ENCODE peak calls at places on chromosomes 3 and 15, in ten cellular contexts. One of them, this sample, is unnamed.

GRCh38 chr3:129276385-129276784 is 2.3 kb upstream of the HMCES start:
- DNase-seq in aorta: no peak
- DNase-seq in fibroblast of lung: no peak
- DNase-seq in dorsolateral prefrontal cortex: no peak
- DNase-seq in cardiac fibroblast: no peak
- DNase-seq in left cardiac atrium: no peak
- DNase-seq in skeletal muscle cell: no peak
- DNase-seq in psoas muscle: no peak
- DNase-seq in EL: no peak
- DNase-seq in effector CD4-positive, alpha-beta T cell: no peak
- DNase-seq in this sample: no peak

GRCh38 chr3:177124882-177125281 is 72.4 kb downstream of the TBL1XR1 start:
- DNase-seq in effector CD4-positive, alpha-beta T cell: no peak
- DNase-seq in EL: no peak
- DNase-seq in dorsolateral prefrontal cortex: no peak
- DNase-seq in fibroblast of lung: peak
- DNase-seq in skeletal muscle cell: no peak
- DNase-seq in cardiac fibroblast: peak
- DNase-seq in left cardiac atrium: no peak
- DNase-seq in aorta: no peak
- DNase-seq in psoas muscle: no peak
- DNase-seq in this sample: no peak

GRCh38 chr3:32147935-32148334 is 41.5 kb downstream of the GPD1L start:
- DNase-seq in psoas muscle: no peak
- DNase-seq in effector CD4-positive, alpha-beta T cell: no peak
- DNase-seq in aorta: no peak
- DNase-seq in fibroblast of lung: peak
- DNase-seq in EL: peak
- DNase-seq in dorsolateral prefrontal cortex: no peak
- DNase-seq in skeletal muscle cell: no peak
- DNase-seq in cardiac fibroblast: no peak
- DNase-seq in left cardiac atrium: no peak
- DNase-seq in this sample: peak

GRCh38 chr3:109132801-109133473 is 3.6 kb upstream of the C3orf85 start:
- DNase-seq in skeletal muscle cell: no peak
- DNase-seq in effector CD4-positive, alpha-beta T cell: no peak
- DNase-seq in psoas muscle: no peak
- DNase-seq in left cardiac atrium: no peak
- DNase-seq in cardiac fibroblast: no peak
- DNase-seq in dorsolateral prefrontal cortex: no peak
- DNase-seq in fibroblast of lung: peak
- DNase-seq in EL: peak
- DNase-seq in aorta: no peak
- DNase-seq in this sample: no peak

GRCh38 chr3:16476636-16477035 is 36.9 kb downstream of the RFTN1 start:
- DNase-seq in EL: peak
- DNase-seq in fibroblast of lung: peak
- DNase-seq in aorta: no peak
- DNase-seq in left cardiac atrium: no peak
- DNase-seq in dorsolateral prefrontal cortex: no peak
- DNase-seq in cardiac fibroblast: peak
- DNase-seq in effector CD4-positive, alpha-beta T cell: no peak
- DNase-seq in skeletal muscle cell: peak
- DNase-seq in psoas muscle: no peak
- DNase-seq in this sample: no peak

GRCh38 chr3:63279000-63279366 is 875 bp downstream of the SYNPR start:
- DNase-seq in EL: no peak
- DNase-seq in cardiac fibroblast: no peak
- DNase-seq in skeletal muscle cell: no peak
- DNase-seq in effector CD4-positive, alpha-beta T cell: no peak
- DNase-seq in dorsolateral prefrontal cortex: no peak
- DNase-seq in fibroblast of lung: no peak
- DNase-seq in left cardiac atrium: no peak
- DNase-seq in psoas muscle: no peak
- DNase-seq in aorta: no peak
- DNase-seq in this sample: peak

GRCh38 chr15:46900992-46901391 is 816.3 kb upstream of the SEMA6D start:
- DNase-seq in left cardiac atrium: no peak
- DNase-seq in cardiac fibroblast: peak
- DNase-seq in dorsolateral prefrontal cortex: no peak
- DNase-seq in skeletal muscle cell: no peak
- DNase-seq in fibroblast of lung: no peak
- DNase-seq in psoas muscle: no peak
- DNase-seq in effector CD4-positive, alpha-beta T cell: no peak
- DNase-seq in EL: no peak
- DNase-seq in aorta: no peak
- DNase-seq in this sample: no peak

GRCh38 chr3:144394052-144394451 is 422.4 kb downstream of the DIPK2A start:
- DNase-seq in dorsolateral prefrontal cortex: no peak
- DNase-seq in cardiac fibroblast: peak
- DNase-seq in effector CD4-positive, alpha-beta T cell: no peak
- DNase-seq in skeletal muscle cell: no peak
- DNase-seq in EL: peak
- DNase-seq in fibroblast of lung: peak
- DNase-seq in psoas muscle: no peak
- DNase-seq in left cardiac atrium: no peak
- DNase-seq in aorta: no peak
- DNase-seq in this sample: no peak

GRCh38 chr3:39447637-39448483 is 19.6 kb upstream of the MOBP start:
- DNase-seq in aorta: peak
- DNase-seq in psoas muscle: no peak
- DNase-seq in skeletal muscle cell: peak
- DNase-seq in cardiac fibroblast: peak
- DNase-seq in effector CD4-positive, alpha-beta T cell: peak
- DNase-seq in fibroblast of lung: peak
- DNase-seq in EL: peak
- DNase-seq in left cardiac atrium: peak
- DNase-seq in dorsolateral prefrontal cortex: peak
- DNase-seq in this sample: peak

GRCh38 chr3:2772803-2773202 is 337.4 kb downstream of the IL5RA start:
- DNase-seq in cardiac fibroblast: no peak
- DNase-seq in aorta: no peak
- DNase-seq in effector CD4-positive, alpha-beta T cell: no peak
- DNase-seq in fibroblast of lung: no peak
- DNase-seq in dorsolateral prefrontal cortex: no peak
- DNase-seq in psoas muscle: no peak
- DNase-seq in EL: no peak
- DNase-seq in skeletal muscle cell: no peak
- DNase-seq in left cardiac atrium: no peak
- DNase-seq in this sample: no peak

GRCh38 chr3:188956839-188957489 is 214.8 kb upstream of the TPRG1 start:
- DNase-seq in EL: peak
- DNase-seq in cardiac fibroblast: peak
- DNase-seq in left cardiac atrium: no peak
- DNase-seq in effector CD4-positive, alpha-beta T cell: no peak
- DNase-seq in aorta: no peak
- DNase-seq in fibroblast of lung: peak
- DNase-seq in psoas muscle: no peak
- DNase-seq in skeletal muscle cell: no peak
- DNase-seq in dorsolateral prefrontal cortex: no peak
- DNase-seq in this sample: no peak

GRCh38 chr3:32480596-32480995 is 22.1 kb downstream of the CMTM6 start:
- DNase-seq in fibroblast of lung: peak
- DNase-seq in EL: peak
- DNase-seq in psoas muscle: no peak
- DNase-seq in skeletal muscle cell: no peak
- DNase-seq in aorta: no peak
- DNase-seq in cardiac fibroblast: peak
- DNase-seq in left cardiac atrium: no peak
- DNase-seq in effector CD4-positive, alpha-beta T cell: no peak
- DNase-seq in dorsolateral prefrontal cortex: no peak
- DNase-seq in this sample: no peak

GRCh38 chr3:188947983-188948657 is 223.7 kb upstream of the TPRG1 start:
- DNase-seq in effector CD4-positive, alpha-beta T cell: no peak
- DNase-seq in skeletal muscle cell: peak
- DNase-seq in cardiac fibroblast: peak
- DNase-seq in fibroblast of lung: peak
- DNase-seq in dorsolateral prefrontal cortex: peak
- DNase-seq in psoas muscle: peak
- DNase-seq in EL: peak
- DNase-seq in aorta: peak
- DNase-seq in left cardiac atrium: peak
- DNase-seq in this sample: peak

GRCh38 chr3:121758727-121759450 is 9.3 kb upstream of the GOLGB1 start:
- DNase-seq in fibroblast of lung: no peak
- DNase-seq in cardiac fibroblast: no peak
- DNase-seq in EL: no peak
- DNase-seq in effector CD4-positive, alpha-beta T cell: no peak
- DNase-seq in skeletal muscle cell: no peak
- DNase-seq in aorta: no peak
- DNase-seq in psoas muscle: no peak
- DNase-seq in left cardiac atrium: no peak
- DNase-seq in dorsolateral prefrontal cortex: no peak
- DNase-seq in this sample: no peak

GRCh38 chr3:2765002-2765579 is 345.1 kb downstream of the IL5RA start:
- DNase-seq in psoas muscle: no peak
- DNase-seq in cardiac fibroblast: no peak
- DNase-seq in aorta: no peak
- DNase-seq in left cardiac atrium: no peak
- DNase-seq in fibroblast of lung: no peak
- DNase-seq in skeletal muscle cell: no peak
- DNase-seq in dorsolateral prefrontal cortex: no peak
- DNase-seq in EL: no peak
- DNase-seq in effector CD4-positive, alpha-beta T cell: no peak
- DNase-seq in this sample: peak

GRCh38 chr3:28247286-28247685 is 5.9 kb downstream of the CMC1 start:
- DNase-seq in aorta: no peak
- DNase-seq in fibroblast of lung: no peak
- DNase-seq in psoas muscle: no peak
- DNase-seq in dorsolateral prefrontal cortex: no peak
- DNase-seq in cardiac fibroblast: no peak
- DNase-seq in effector CD4-positive, alpha-beta T cell: no peak
- DNase-seq in EL: no peak
- DNase-seq in skeletal muscle cell: no peak
- DNase-seq in left cardiac atrium: no peak
- DNase-seq in this sample: no peak

GRCh38 chr15:75843618-75844610 is 667 bp downstream of the UBE2Q2 start:
- DNase-seq in skeletal muscle cell: no peak
- DNase-seq in left cardiac atrium: peak
- DNase-seq in effector CD4-positive, alpha-beta T cell: peak
- DNase-seq in aorta: peak
- DNase-seq in cardiac fibroblast: peak
- DNase-seq in psoas muscle: peak
- DNase-seq in dorsolateral prefrontal cortex: peak
- DNase-seq in fibroblast of lung: peak
- DNase-seq in EL: peak
- DNase-seq in this sample: peak

GRCh38 chr3:122745365-122746021 is 48.1 kb downstream of the HSPBAP1 start:
- DNase-seq in dorsolateral prefrontal cortex: no peak
- DNase-seq in cardiac fibroblast: peak
- DNase-seq in effector CD4-positive, alpha-beta T cell: no peak
- DNase-seq in left cardiac atrium: no peak
- DNase-seq in EL: peak
- DNase-seq in psoas muscle: no peak
- DNase-seq in aorta: no peak
- DNase-seq in skeletal muscle cell: peak
- DNase-seq in fibroblast of lung: peak
- DNase-seq in this sample: no peak

GRCh38 chr3:126545544-126545943 is 13.2 kb downstream of the C3orf22 start:
- DNase-seq in left cardiac atrium: peak
- DNase-seq in EL: no peak
- DNase-seq in effector CD4-positive, alpha-beta T cell: no peak
- DNase-seq in dorsolateral prefrontal cortex: peak
- DNase-seq in psoas muscle: no peak
- DNase-seq in fibroblast of lung: no peak
- DNase-seq in skeletal muscle cell: no peak
- DNase-seq in cardiac fibroblast: no peak
- DNase-seq in aorta: no peak
- DNase-seq in this sample: peak

GRCh38 chr3:53402323-53402722 is 55.0 kb upstream of the DCP1A start:
- DNase-seq in skeletal muscle cell: no peak
- DNase-seq in psoas muscle: no peak
- DNase-seq in cardiac fibroblast: no peak
- DNase-seq in dorsolateral prefrontal cortex: no peak
- DNase-seq in effector CD4-positive, alpha-beta T cell: no peak
- DNase-seq in EL: no peak
- DNase-seq in fibroblast of lung: no peak
- DNase-seq in aorta: no peak
- DNase-seq in left cardiac atrium: no peak
- DNase-seq in this sample: no peak

GRCh38 chr15:42137461-42138261 is 18.8 kb downstream of the PLA2G4F start:
- DNase-seq in aorta: peak
- DNase-seq in dorsolateral prefrontal cortex: peak
- DNase-seq in psoas muscle: no peak
- DNase-seq in EL: peak
- DNase-seq in cardiac fibroblast: peak
- DNase-seq in fibroblast of lung: peak
- DNase-seq in effector CD4-positive, alpha-beta T cell: no peak
- DNase-seq in left cardiac atrium: no peak
- DNase-seq in skeletal muscle cell: peak
- DNase-seq in this sample: peak

GRCh38 chr3:34882764-34883163 is 756.6 kb upstream of the ARPP21 start:
- DNase-seq in aorta: no peak
- DNase-seq in skeletal muscle cell: no peak
- DNase-seq in EL: no peak
- DNase-seq in cardiac fibroblast: peak
- DNase-seq in fibroblast of lung: no peak
- DNase-seq in left cardiac atrium: no peak
- DNase-seq in dorsolateral prefrontal cortex: no peak
- DNase-seq in effector CD4-positive, alpha-beta T cell: no peak
- DNase-seq in psoas muscle: no peak
- DNase-seq in this sample: no peak

GRCh38 chr3:188578579-188579363 is 424.8 kb downstream of the LPP start:
- DNase-seq in left cardiac atrium: peak
- DNase-seq in fibroblast of lung: peak
- DNase-seq in dorsolateral prefrontal cortex: no peak
- DNase-seq in aorta: peak
- DNase-seq in effector CD4-positive, alpha-beta T cell: no peak
- DNase-seq in cardiac fibroblast: peak
- DNase-seq in psoas muscle: peak
- DNase-seq in EL: peak
- DNase-seq in skeletal muscle cell: peak
- DNase-seq in this sample: no peak

GRCh38 chr3:54427951-54428871 is 305.9 kb downstream of the CACNA2D3 start:
- DNase-seq in cardiac fibroblast: peak
- DNase-seq in effector CD4-positive, alpha-beta T cell: no peak
- DNase-seq in left cardiac atrium: no peak
- DNase-seq in dorsolateral prefrontal cortex: peak
- DNase-seq in aorta: no peak
- DNase-seq in fibroblast of lung: peak
- DNase-seq in skeletal muscle cell: peak
- DNase-seq in psoas muscle: peak
- DNase-seq in EL: peak
- DNase-seq in this sample: peak

GRCh38 chr3:58998476-58999117 is 51.2 kb downstream of the CFAP20DC start:
- DNase-seq in effector CD4-positive, alpha-beta T cell: no peak
- DNase-seq in fibroblast of lung: peak
- DNase-seq in left cardiac atrium: no peak
- DNase-seq in psoas muscle: no peak
- DNase-seq in aorta: no peak
- DNase-seq in cardiac fibroblast: peak
- DNase-seq in dorsolateral prefrontal cortex: no peak
- DNase-seq in skeletal muscle cell: peak
- DNase-seq in EL: peak
- DNase-seq in this sample: no peak

GRCh38 chr15:52491460-52491859 is 37.2 kb downstream of the MYO5A start:
- DNase-seq in cardiac fibroblast: peak
- DNase-seq in effector CD4-positive, alpha-beta T cell: no peak
- DNase-seq in aorta: no peak
- DNase-seq in skeletal muscle cell: no peak
- DNase-seq in fibroblast of lung: no peak
- DNase-seq in dorsolateral prefrontal cortex: no peak
- DNase-seq in left cardiac atrium: no peak
- DNase-seq in EL: peak
- DNase-seq in psoas muscle: no peak
- DNase-seq in this sample: no peak

GRCh38 chr3:45682311-45682710 is 6.9 kb upstream of the SACM1L start:
- DNase-seq in cardiac fibroblast: no peak
- DNase-seq in EL: no peak
- DNase-seq in psoas muscle: peak
- DNase-seq in dorsolateral prefrontal cortex: no peak
- DNase-seq in effector CD4-positive, alpha-beta T cell: no peak
- DNase-seq in skeletal muscle cell: no peak
- DNase-seq in aorta: no peak
- DNase-seq in fibroblast of lung: no peak
- DNase-seq in left cardiac atrium: no peak
- DNase-seq in this sample: no peak

GRCh38 chr3:52406791-52407510 is 38.0 kb downstream of the SEMA3G start:
- DNase-seq in fibroblast of lung: no peak
- DNase-seq in psoas muscle: no peak
- DNase-seq in left cardiac atrium: no peak
- DNase-seq in dorsolateral prefrontal cortex: no peak
- DNase-seq in EL: no peak
- DNase-seq in effector CD4-positive, alpha-beta T cell: no peak
- DNase-seq in aorta: peak
- DNase-seq in skeletal muscle cell: no peak
- DNase-seq in cardiac fibroblast: no peak
- DNase-seq in this sample: no peak

This sample was measured in endodermal cell.